ENCODE peak calls at places on chromosomes 6 and 20, in six cellular contexts. J is occipital lobe; Z is amygdala; K is hepatocyte; D is hypothalamus; H is effector CD4-positive, alpha-beta T cell. R is an unnamed sample.

GRCh38 chr6:3438190-3439167 is 18.4 kb downstream of the SLC22A23 start:
- DNase-seq in J (no peak), Z (no peak), K (peak), D (no peak), H (no peak), R (no peak)

GRCh38 chr6:169589293-169589692 is 112.5 kb downstream of the WDR27 start:
- DNase-seq in J (no peak), Z (no peak), K (no peak), D (no peak), H (no peak), R (no peak)

GRCh38 chr20:17570347-17571152 is 675 bp downstream of the DSTN start:
- DNase-seq in J (peak), Z (peak), K (peak), D (peak), H (peak), R (no peak)

GRCh38 chr6:56002336-56002735 is 126.9 kb upstream of the BMP5 start:
- DNase-seq in J (no peak), Z (no peak), K (no peak), D (no peak), H (no peak), R (no peak)

GRCh38 chr20:37242503-37242902 is 19.1 kb downstream of the GHRH start:
- DNase-seq in J (no peak), Z (no peak), K (no peak), D (no peak), H (no peak), R (no peak)

GRCh38 chr6:129575378-129576118 is 134.4 kb downstream of the ARHGAP18 start:
- DNase-seq in J (no peak), Z (no peak), K (peak), D (no peak), H (no peak), R (no peak)

GRCh38 chr20:40811004-40811403 is 122.0 kb upstream of the MAFB start:
- DNase-seq in J (no peak), Z (no peak), K (no peak), D (no peak), H (no peak), R (no peak)

GRCh38 chr6:110044093-110044492 is 66.0 kb downstream of the GPR6 start:
- DNase-seq in J (no peak), Z (no peak), K (no peak), D (no peak), H (no peak), R (no peak)

GRCh38 chr20:3479025-3479424 is 8.2 kb downstream of the ATRN start:
- DNase-seq in J (no peak), Z (no peak), K (no peak), D (no peak), H (no peak), R (no peak)

GRCh38 chr6:2378891-2379652 is 133.7 kb upstream of the GMDS start:
- DNase-seq in J (no peak), Z (no peak), K (no peak), D (no peak), H (no peak), R (no peak)

GRCh38 chr20:2652724-2653510 is 485 bp downstream of the NOP56 start:
- DNase-seq in J (no peak), Z (peak), K (peak), D (peak), H (no peak), R (peak)

GRCh38 chr20:53355790-53356189 is 237.8 kb downstream of the ZNF217 start:
- DNase-seq in J (no peak), Z (no peak), K (no peak), D (no peak), H (no peak), R (no peak)

GRCh38 chr6:167573461-167574215 is 248.8 kb downstream of the TTLL2 start:
- DNase-seq in J (no peak), Z (no peak), K (no peak), D (no peak), H (no peak), R (no peak)

GRCh38 chr6:104123227-104123626 is 736.5 kb downstream of the HACE1 start:
- DNase-seq in J (no peak), Z (no peak), K (no peak), D (no peak), H (no peak), R (no peak)

GRCh38 chr20:52104546-52105044 is 87.0 kb downstream of the ZFP64 start:
- DNase-seq in J (no peak), Z (no peak), K (peak), D (no peak), H (no peak), R (no peak)

GRCh38 chr20:10306440-10307358 is 88.1 kb downstream of the SNAP25 start:
- DNase-seq in J (no peak), Z (no peak), K (no peak), D (no peak), H (no peak), R (no peak)

GRCh38 chr6:143449731-143450452 is 603 bp downstream of the ADAT2 start:
- DNase-seq in J (no peak), Z (no peak), K (peak), D (no peak), H (peak), R (peak)

GRCh38 chr20:36925234-36925633 is 26.3 kb downstream of the SAMHD1 start:
- DNase-seq in J (no peak), Z (no peak), K (no peak), D (no peak), H (no peak), R (no peak)

GRCh38 chr6:10531513-10531912 is 10.4 kb downstream of the GCNT2 start:
- DNase-seq in J (no peak), Z (no peak), K (no peak), D (no peak), H (no peak), R (no peak)

GRCh38 chr6:85747093-85747492 is 104.4 kb upstream of the SYNCRIP start:
- DNase-seq in J (no peak), Z (no peak), K (no peak), D (no peak), H (no peak), R (no peak)